ENCODE peak calls at places on chromosome 21, in seven cellular contexts. One of them, this sample, is unnamed.

GRCh38 chr21:25402134-25402957 is 204.9 kb downstream of the MRPL39 start:
- DNase-seq in tibial nerve: no peak
- DNase-seq in progenitor cell of endocrine pancreas: no peak
- DNase-seq in AG09309: no peak
- DNase-seq in WERI-Rb-1: no peak
- DNase-seq in mammary epithelial cell: no peak
- DNase-seq in cardiac muscle cell: no peak
- DNase-seq in this sample: no peak

GRCh38 chr21:34762761-34763160 is 94.0 kb downstream of the CLIC6 start:
- DNase-seq in progenitor cell of endocrine pancreas: no peak
- DNase-seq in AG09309: peak; percentile 33
- DNase-seq in cardiac muscle cell: no peak
- DNase-seq in mammary epithelial cell: no peak
- DNase-seq in WERI-Rb-1: no peak
- DNase-seq in tibial nerve: no peak
- DNase-seq in this sample: no peak

GRCh38 chr21:35075546-35075945 is 26.4 kb upstream of the RUNX1 start:
- DNase-seq in mammary epithelial cell: peak; percentile 48
- DNase-seq in tibial nerve: peak; percentile 22
- DNase-seq in WERI-Rb-1: no peak
- DNase-seq in progenitor cell of endocrine pancreas: no peak
- DNase-seq in cardiac muscle cell: no peak
- DNase-seq in AG09309: no peak
- DNase-seq in this sample: no peak

GRCh38 chr21:32248616-32249550 is 30.0 kb downstream of the MIS18A start:
- DNase-seq in cardiac muscle cell: no peak
- DNase-seq in progenitor cell of endocrine pancreas: no peak
- DNase-seq in AG09309: no peak
- DNase-seq in mammary epithelial cell: no peak
- DNase-seq in tibial nerve: no peak
- DNase-seq in WERI-Rb-1: peak; percentile 11
- DNase-seq in this sample: no peak

GRCh38 chr21:44982558-44983244 is 42.9 kb downstream of the SLX9 start:
- DNase-seq in progenitor cell of endocrine pancreas: no peak
- DNase-seq in AG09309: no peak
- DNase-seq in tibial nerve: no peak
- DNase-seq in mammary epithelial cell: no peak
- DNase-seq in WERI-Rb-1: no peak
- DNase-seq in cardiac muscle cell: no peak
- DNase-seq in this sample: peak; percentile 36

GRCh38 chr21:33642896-33643657 is 776 bp downstream of the ITSN1 start:
- DNase-seq in mammary epithelial cell: peak; percentile 19
- DNase-seq in tibial nerve: no peak
- DNase-seq in progenitor cell of endocrine pancreas: peak; percentile 24
- DNase-seq in WERI-Rb-1: peak; percentile 37
- DNase-seq in cardiac muscle cell: peak; percentile 59
- DNase-seq in AG09309: no peak
- DNase-seq in this sample: peak; percentile 66

GRCh38 chr21:20570824-20571232 is 427.4 kb upstream of the NCAM2 start:
- DNase-seq in tibial nerve: no peak
- DNase-seq in AG09309: no peak
- DNase-seq in cardiac muscle cell: no peak
- DNase-seq in mammary epithelial cell: no peak
- DNase-seq in WERI-Rb-1: no peak
- DNase-seq in progenitor cell of endocrine pancreas: no peak
- DNase-seq in this sample: no peak

GRCh38 chr21:46266946-46267345 is 18.5 kb downstream of the MCM3AP start:
- DNase-seq in mammary epithelial cell: no peak
- DNase-seq in progenitor cell of endocrine pancreas: no peak
- DNase-seq in WERI-Rb-1: no peak
- DNase-seq in tibial nerve: no peak
- DNase-seq in cardiac muscle cell: no peak
- DNase-seq in AG09309: no peak
- DNase-seq in this sample: no peak

GRCh38 chr21:46184625-46185555 is 631 bp upstream of the SPATC1L start:
- DNase-seq in tibial nerve: peak; percentile 32
- DNase-seq in cardiac muscle cell: peak; percentile 90
- DNase-seq in progenitor cell of endocrine pancreas: peak; percentile 79
- DNase-seq in mammary epithelial cell: peak; percentile 78
- DNase-seq in WERI-Rb-1: peak; percentile 95
- DNase-seq in AG09309: peak; percentile 82
- DNase-seq in this sample: peak; percentile 76

GRCh38 chr21:33080376-33080775 is 10.4 kb downstream of the OLIG1 start:
- DNase-seq in WERI-Rb-1: no peak
- DNase-seq in cardiac muscle cell: no peak
- DNase-seq in progenitor cell of endocrine pancreas: no peak
- DNase-seq in AG09309: no peak
- DNase-seq in tibial nerve: no peak
- DNase-seq in mammary epithelial cell: no peak
- DNase-seq in this sample: no peak

GRCh38 chr21:27818847-27819246 is 852.0 kb upstream of the ADAMTS5 start:
- DNase-seq in WERI-Rb-1: no peak
- DNase-seq in tibial nerve: no peak
- DNase-seq in progenitor cell of endocrine pancreas: no peak
- DNase-seq in cardiac muscle cell: no peak
- DNase-seq in mammary epithelial cell: peak; percentile 43
- DNase-seq in AG09309: no peak
- DNase-seq in this sample: no peak

GRCh38 chr21:39125752-39126485 is 57.3 kb downstream of the PSMG1 start:
- DNase-seq in tibial nerve: peak; percentile 49
- DNase-seq in mammary epithelial cell: peak; percentile 62
- DNase-seq in AG09309: no peak
- DNase-seq in progenitor cell of endocrine pancreas: peak; percentile 36
- DNase-seq in WERI-Rb-1: peak; percentile 73
- DNase-seq in cardiac muscle cell: peak; percentile 85
- DNase-seq in this sample: peak; percentile 46
- TF ChIP-seq CTCF in tibial nerve: peak; percentile 26
- TF ChIP-seq CTCF in mammary epithelial cell: peak; percentile 54
- TF ChIP-seq CTCF in AG09309: peak; percentile 76
- TF ChIP-seq CTCF in progenitor cell of endocrine pancreas: peak; percentile 65
- TF ChIP-seq CTCF in WERI-Rb-1: peak; percentile 86
- TF ChIP-seq CTCF in cardiac muscle cell: peak; percentile 68
- TF ChIP-seq CTCF in this sample: no peak

GRCh38 chr21:36948686-36949085 is 17.8 kb downstream of the HLCS start:
- DNase-seq in WERI-Rb-1: no peak
- DNase-seq in progenitor cell of endocrine pancreas: no peak
- DNase-seq in tibial nerve: no peak
- DNase-seq in AG09309: peak; percentile 11
- DNase-seq in cardiac muscle cell: no peak
- DNase-seq in mammary epithelial cell: no peak
- DNase-seq in this sample: no peak

GRCh38 chr21:36946949-36947371 is 19.5 kb downstream of the HLCS start:
- DNase-seq in WERI-Rb-1: no peak
- DNase-seq in progenitor cell of endocrine pancreas: no peak
- DNase-seq in AG09309: no peak
- DNase-seq in tibial nerve: no peak
- DNase-seq in mammary epithelial cell: no peak
- DNase-seq in cardiac muscle cell: no peak
- DNase-seq in this sample: no peak

GRCh38 chr21:36949171-36950141 is 17.0 kb downstream of the HLCS start:
- DNase-seq in cardiac muscle cell: no peak
- DNase-seq in AG09309: no peak
- DNase-seq in mammary epithelial cell: peak; percentile 76
- DNase-seq in WERI-Rb-1: peak; percentile 67
- DNase-seq in tibial nerve: no peak
- DNase-seq in progenitor cell of endocrine pancreas: no peak
- DNase-seq in this sample: no peak

DNA sequence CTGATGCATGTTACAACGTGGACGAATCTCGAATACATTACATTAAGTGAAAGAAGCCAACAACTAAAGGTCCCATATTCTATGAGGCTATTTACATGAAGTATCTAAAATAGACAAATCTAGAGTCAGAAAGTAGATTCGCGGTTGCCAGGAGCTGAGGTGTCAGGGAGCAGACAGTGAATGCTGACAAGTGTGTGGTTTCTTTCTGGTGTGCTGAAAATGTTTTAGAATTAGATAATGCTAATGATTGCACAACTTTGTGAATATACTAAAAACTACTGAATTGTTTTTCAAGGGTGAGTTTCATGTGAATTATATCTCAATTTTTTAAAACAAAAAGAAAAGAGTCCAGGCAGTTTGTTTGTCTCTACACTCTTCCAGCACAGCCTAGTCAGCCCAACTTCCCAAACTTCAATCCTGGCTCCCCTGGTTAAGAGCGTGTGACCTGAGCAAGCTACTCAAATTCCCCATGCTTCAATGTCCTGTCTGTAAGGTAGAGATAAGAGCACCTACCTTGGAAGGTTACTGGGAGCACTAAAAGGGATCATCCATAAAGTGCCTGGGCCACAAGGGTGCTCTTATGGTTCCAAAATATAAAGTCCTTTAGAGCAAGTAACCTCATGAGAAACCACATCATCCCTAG is 20.9 kb downstream of the HLCS start:
- DNase-seq in WERI-Rb-1: no peak
- DNase-seq in progenitor cell of endocrine pancreas: no peak
- DNase-seq in cardiac muscle cell: no peak
- DNase-seq in mammary epithelial cell: no peak
- DNase-seq in tibial nerve: no peak
- DNase-seq in AG09309: peak; percentile 14
- DNase-seq in this sample: no peak
- TF ChIP-seq CTCF in WERI-Rb-1: no peak
- TF ChIP-seq CTCF in progenitor cell of endocrine pancreas: no peak
- TF ChIP-seq CTCF in cardiac muscle cell: no peak
- TF ChIP-seq CTCF in mammary epithelial cell: no peak
- TF ChIP-seq CTCF in tibial nerve: no peak
- TF ChIP-seq CTCF in AG09309: no peak
- TF ChIP-seq CTCF in this sample: no peak

GRCh38 chr21:16913010-16913409 is 599.8 kb upstream of the CXADR start:
- DNase-seq in mammary epithelial cell: no peak
- DNase-seq in tibial nerve: no peak
- DNase-seq in AG09309: no peak
- DNase-seq in WERI-Rb-1: no peak
- DNase-seq in progenitor cell of endocrine pancreas: no peak
- DNase-seq in cardiac muscle cell: no peak
- DNase-seq in this sample: peak; percentile 16
- TF ChIP-seq CTCF in mammary epithelial cell: no peak
- TF ChIP-seq CTCF in tibial nerve: no peak
- TF ChIP-seq CTCF in AG09309: no peak
- TF ChIP-seq CTCF in WERI-Rb-1: no peak
- TF ChIP-seq CTCF in progenitor cell of endocrine pancreas: no peak
- TF ChIP-seq CTCF in cardiac muscle cell: no peak
- TF ChIP-seq CTCF in this sample: no peak

GRCh38 chr21:42688841-42689371 is 35.5 kb downstream of the PDE9A start:
- DNase-seq in mammary epithelial cell: no peak
- DNase-seq in AG09309: no peak
- DNase-seq in tibial nerve: no peak
- DNase-seq in WERI-Rb-1: peak; percentile 43
- DNase-seq in cardiac muscle cell: no peak
- DNase-seq in progenitor cell of endocrine pancreas: no peak
- DNase-seq in this sample: no peak
- TF ChIP-seq CTCF in mammary epithelial cell: no peak
- TF ChIP-seq CTCF in AG09309: no peak
- TF ChIP-seq CTCF in tibial nerve: no peak
- TF ChIP-seq CTCF in WERI-Rb-1: peak; percentile 75
- TF ChIP-seq CTCF in cardiac muscle cell: no peak
- TF ChIP-seq CTCF in progenitor cell of endocrine pancreas: no peak
- TF ChIP-seq CTCF in this sample: peak; percentile 12

GRCh38 chr21:22120616-22121266 is 1122.5 kb downstream of the NCAM2 start:
- DNase-seq in WERI-Rb-1: no peak
- DNase-seq in tibial nerve: no peak
- DNase-seq in mammary epithelial cell: no peak
- DNase-seq in cardiac muscle cell: no peak
- DNase-seq in progenitor cell of endocrine pancreas: no peak
- DNase-seq in AG09309: no peak
- DNase-seq in this sample: no peak
- TF ChIP-seq CTCF in WERI-Rb-1: peak; percentile 37
- TF ChIP-seq CTCF in tibial nerve: no peak
- TF ChIP-seq CTCF in mammary epithelial cell: no peak
- TF ChIP-seq CTCF in cardiac muscle cell: peak; percentile 30
- TF ChIP-seq CTCF in progenitor cell of endocrine pancreas: peak; percentile 45
- TF ChIP-seq CTCF in AG09309: peak; percentile 7
- TF ChIP-seq CTCF in this sample: peak; percentile 62

GRCh38 chr21:31140025-31140424 is 101.7 kb upstream of the KRTAP19-8 start:
- DNase-seq in progenitor cell of endocrine pancreas: no peak
- DNase-seq in cardiac muscle cell: no peak
- DNase-seq in mammary epithelial cell: no peak
- DNase-seq in WERI-Rb-1: no peak
- DNase-seq in AG09309: no peak
- DNase-seq in tibial nerve: no peak
- DNase-seq in this sample: no peak

GRCh38 chr21:31143021-31143420 is 104.7 kb upstream of the KRTAP19-8 start:
- DNase-seq in WERI-Rb-1: no peak
- DNase-seq in cardiac muscle cell: no peak
- DNase-seq in progenitor cell of endocrine pancreas: no peak
- DNase-seq in AG09309: no peak
- DNase-seq in tibial nerve: no peak
- DNase-seq in mammary epithelial cell: no peak
- DNase-seq in this sample: no peak

GRCh38 chr21:31145271-31145801 is 107.1 kb upstream of the KRTAP19-8 start:
- DNase-seq in progenitor cell of endocrine pancreas: no peak
- DNase-seq in tibial nerve: no peak
- DNase-seq in mammary epithelial cell: no peak
- DNase-seq in cardiac muscle cell: no peak
- DNase-seq in WERI-Rb-1: no peak
- DNase-seq in AG09309: no peak
- DNase-seq in this sample: no peak

GRCh38 chr21:31141389-31142021 is 103.2 kb upstream of the KRTAP19-8 start:
- DNase-seq in mammary epithelial cell: no peak
- DNase-seq in tibial nerve: no peak
- DNase-seq in cardiac muscle cell: no peak
- DNase-seq in WERI-Rb-1: no peak
- DNase-seq in AG09309: no peak
- DNase-seq in progenitor cell of endocrine pancreas: no peak
- DNase-seq in this sample: no peak

GRCh38 chr21:31142600-31142999 is 104.3 kb upstream of the KRTAP19-8 start:
- DNase-seq in cardiac muscle cell: no peak
- DNase-seq in tibial nerve: no peak
- DNase-seq in mammary epithelial cell: no peak
- DNase-seq in AG09309: no peak
- DNase-seq in progenitor cell of endocrine pancreas: no peak
- DNase-seq in WERI-Rb-1: no peak
- DNase-seq in this sample: no peak
- TF ChIP-seq CTCF in cardiac muscle cell: no peak
- TF ChIP-seq CTCF in tibial nerve: no peak
- TF ChIP-seq CTCF in mammary epithelial cell: no peak
- TF ChIP-seq CTCF in AG09309: peak; percentile 19
- TF ChIP-seq CTCF in progenitor cell of endocrine pancreas: no peak
- TF ChIP-seq CTCF in WERI-Rb-1: peak; percentile 44
- TF ChIP-seq CTCF in this sample: no peak

DNA sequence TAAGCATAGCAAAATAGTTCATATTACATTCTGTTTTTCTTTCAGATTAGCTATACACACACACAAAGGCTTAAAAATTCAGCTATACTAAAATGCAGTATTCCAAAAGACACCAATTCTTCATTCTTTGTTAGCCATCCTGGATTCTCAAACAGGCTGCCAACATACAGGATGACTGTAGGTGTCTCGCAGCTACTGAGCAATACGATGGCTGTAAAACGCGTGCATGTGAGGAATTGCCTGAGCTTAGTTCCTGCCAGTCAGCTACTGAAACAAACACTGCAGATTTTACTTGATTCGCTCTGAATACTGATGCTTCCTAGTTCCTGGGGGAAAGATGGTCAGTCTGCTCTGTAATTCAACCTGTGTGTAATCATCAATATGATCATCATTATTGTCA is 24.7 kb upstream of the HMGN1 start:
- DNase-seq in mammary epithelial cell: peak; percentile 58
- DNase-seq in AG09309: no peak
- DNase-seq in cardiac muscle cell: peak; percentile 53
- DNase-seq in tibial nerve: no peak
- DNase-seq in WERI-Rb-1: peak; percentile 52
- DNase-seq in progenitor cell of endocrine pancreas: no peak
- DNase-seq in this sample: no peak
- TF ChIP-seq CTCF in mammary epithelial cell: peak; percentile 25
- TF ChIP-seq CTCF in AG09309: peak; percentile 47
- TF ChIP-seq CTCF in cardiac muscle cell: peak; percentile 40
- TF ChIP-seq CTCF in tibial nerve: peak; percentile 13
- TF ChIP-seq CTCF in WERI-Rb-1: peak; percentile 55
- TF ChIP-seq CTCF in progenitor cell of endocrine pancreas: peak; percentile 24
- TF ChIP-seq CTCF in this sample: no peak

This sample was measured in glutamatergic neuron.